ENCODE peak calls at places on chromosomes 16 and 17, in four cellular contexts. H is colonic mucosa, K is GM23248, I is mesendoderm. D is an unnamed sample.

GRCh38 chr17:82849076-82849945 is 9.5 kb upstream of the ZNF750 start:
- DNase-seq in I (no peak), H (no peak), K (no peak), D (no peak)

GRCh38 chr17:31907342-31907975 is 6.0 kb upstream of the UTP6 start:
- DNase-seq in K (peak; percentile 51), H (peak; percentile 32), I (peak; percentile 6), D (peak; percentile 77)

GRCh38 chr16:69744363-69745231 is 10.1 kb downstream of the NOB1 start:
- DNase-seq in K (no peak), H (no peak), I (no peak), D (no peak)

GRCh38 chr17:39027037-39027436 is 59.8 kb upstream of the FBXO47 start:
- DNase-seq in K (peak; percentile 65), H (peak; percentile 75), I (no peak), D (peak; percentile 52)

GRCh38 chr16:81786321-81786720 is 7.2 kb downstream of the PLCG2 start:
- DNase-seq in I (peak; percentile 83), K (peak; percentile 46), H (no peak), D (no peak)

GRCh38 chr17:73340093-73340596 is 28.3 kb upstream of the CDC42EP4 start:
- DNase-seq in I (no peak), H (no peak), K (peak; percentile 97), D (peak; percentile 96)

GRCh38 chr16:10345629-10346028 is 40.2 kb upstream of the ATF7IP2 start:
- DNase-seq in K (no peak), H (no peak), I (no peak), D (no peak)

GRCh38 chr17:64747938-64748540 is 85.9 kb upstream of the SMURF2 start:
- DNase-seq in I (no peak), H (no peak), K (peak; percentile 85), D (peak; percentile 52)

GRCh38 chr17:44565866-44566443 is 8.7 kb downstream of the FZD2 start:
- DNase-seq in H (no peak), K (no peak), I (no peak), D (no peak)

GRCh38 chr16:25013751-25014499 is 1.2 kb downstream of the ARHGAP17 start:
- DNase-seq in H (no peak), K (no peak), I (no peak), D (no peak)

GRCh38 chr17:65446043-65446442 is 115.4 kb downstream of the AXIN2 start:
- DNase-seq in K (no peak), I (no peak), H (no peak), D (no peak)

GRCh38 chr17:61178284-61178683 is 221.4 kb upstream of the TBX2 start:
- DNase-seq in H (no peak), K (no peak), I (no peak), D (no peak)

GRCh38 chr17:76796081-76796480 is 58.2 kb downstream of the MFSD11 start:
- DNase-seq in H (no peak), K (no peak), I (no peak), D (no peak)

GRCh38 chr17:65122836-65123756 is 14.1 kb upstream of the RGS9 start:
- DNase-seq in K (peak; percentile 89), H (peak; percentile 90), I (peak; percentile 96), D (peak; percentile 94)

GRCh38 chr16:68370921-68371651 is 60.3 kb downstream of the PRMT7 start:
- DNase-seq in H (no peak), I (no peak), K (no peak), D (no peak)

GRCh38 chr17:4499431-4500187 is 928 bp downstream of the SPNS2 start:
- DNase-seq in H (no peak), I (no peak), K (no peak), D (peak; percentile 13)

GRCh38 chr16:75774197-75774596 is 47.9 kb upstream of the CPHXL start:
- DNase-seq in K (no peak), I (no peak), H (no peak), D (no peak)

GRCh38 chr16:81711609-81712329 is 67.3 kb upstream of the PLCG2 start:
- DNase-seq in I (peak; percentile 86), H (no peak), K (peak; percentile 96), D (peak; percentile 90)

GRCh38 chr16:81357711-81358270 is 43.0 kb downstream of the GAN start:
- DNase-seq in I (no peak), K (no peak), H (no peak), D (no peak)

GRCh38 chr16:66619534-66620418 is 15.3 kb downstream of the CMTM3 start:
- DNase-seq in H (no peak), K (peak; percentile 81), I (peak; percentile 66), D (peak; percentile 48)

GRCh38 chr16:466651-467050 is 41.2 kb downstream of the RAB11FIP3 start:
- DNase-seq in K (no peak), I (no peak), H (no peak), D (no peak)

GRCh38 chr16:71499775-71500364 is 10.7 kb upstream of the ZNF19 start:
- DNase-seq in H (peak; percentile 37), K (peak; percentile 71), I (peak; percentile 66), D (peak; percentile 85)

GRCh38 chr17:10754861-10755591 is 25.2 kb upstream of the TMEM220 start:
- DNase-seq in K (no peak), I (peak; percentile 85), H (no peak), D (no peak)

GRCh38 chr17:27559996-27560481 is 70.9 kb upstream of the LGALS9 start:
- DNase-seq in I (no peak), K (peak; percentile 89), H (peak; percentile 66), D (peak; percentile 85)

GRCh38 chr16:2339521-2340484 is 725 bp downstream of the ABCA3 start:
- DNase-seq in H (peak; percentile 62), I (peak; percentile 22), K (peak; percentile 54), D (peak; percentile 66)

GRCh38 chr17:16937431-16937830 is 34.5 kb downstream of the TNFRSF13B start:
- DNase-seq in K (no peak), I (no peak), H (no peak), D (no peak)

GRCh38 chr17:17739388-17740066 is 58.3 kb downstream of the RAI1 start:
- DNase-seq in H (peak; percentile 61), K (peak; percentile 86), I (no peak), D (peak; percentile 81)

GRCh38 chr17:33905338-33905800 is 349.7 kb upstream of the CCL2 start:
- DNase-seq in I (peak; percentile 52), K (no peak), H (no peak), D (no peak)

GRCh38 chr17:28532063-28532960 is 20.1 kb downstream of the UNC119 start:
- DNase-seq in H (no peak), I (no peak), K (peak; percentile 16), D (no peak)

GRCh38 chr16:57791903-57792461 is 10.3 kb downstream of the KIFC3 start:
- DNase-seq in H (no peak), K (no peak), I (no peak), D (no peak)

GRCh38 chr16:59259074-59259963 is 525.2 kb upstream of the GOT2 start:
- DNase-seq in H (no peak), I (no peak), K (no peak), D (no peak)

GRCh38 chr16:72480926-72481325 is 309.0 kb upstream of the PMFBP1 start:
- DNase-seq in I (no peak), H (no peak), K (peak; percentile 55), D (peak; percentile 42)

GRCh38 chr17:61155590-61156181 is 244.0 kb upstream of the TBX2 start:
- DNase-seq in I (peak; percentile 44), K (no peak), H (no peak), D (no peak)

GRCh38 chr17:73759324-73760185 is 115.3 kb upstream of the SDK2 start:
- DNase-seq in K (no peak), I (no peak), H (no peak), D (no peak)

GRCh38 chr16:2032285-2033056 is 5.8 kb downstream of the NHERF2 start:
- DNase-seq in I (no peak), H (no peak), K (peak; percentile 44), D (peak; percentile 49)

GRCh38 chr16:48444574-48444973 is 59.4 kb upstream of the SIAH1 start:
- DNase-seq in K (peak; percentile 96), H (no peak), I (no peak), D (peak; percentile 48)

GRCh38 chr17:75087182-75087557 is 584 bp upstream of the SLC16A5 start:
- DNase-seq in H (no peak), K (no peak), I (no peak), D (no peak)
- H3K4me1 ChIP-seq in H (peaks cover 24% of the 10 kb centered on the region), K (peaks cover 9% of the 10 kb centered on the region), I (peaks cover 27% of the 10 kb centered on the region), D (peaks cover 52% of the 10 kb centered on the region)

GRCh38 chr16:87954826-87955225 is 3.6 kb downstream of the BANP start:
- DNase-seq in H (no peak), K (no peak), I (no peak), D (no peak)

GRCh38 chr16:87956771-87957279 is 5.6 kb downstream of the BANP start:
- DNase-seq in I (peak; percentile 54), H (no peak), K (peak; percentile 41), D (no peak)

GRCh38 chr16:87955302-87956168 is 4.3 kb downstream of the BANP start:
- DNase-seq in I (no peak), K (peak; percentile 75), H (no peak), D (no peak)

GRCh38 chr16:87957296-87958069 is 6.2 kb downstream of the BANP start:
- DNase-seq in I (no peak), K (no peak), H (no peak), D (no peak)

GRCh38 chr16:87956169-87956770 is 5.0 kb downstream of the BANP start:
- DNase-seq in I (peak; percentile 16), K (peak; percentile 54), H (peak; percentile 48), D (peak; percentile 48)
- H3K9ac ChIP-seq in I (no peak overlapping the region), K (peak overlapping the region; percentile 41), H (no peak overlapping the region), D (peak overlapping the region; percentile 8)

DNA sequence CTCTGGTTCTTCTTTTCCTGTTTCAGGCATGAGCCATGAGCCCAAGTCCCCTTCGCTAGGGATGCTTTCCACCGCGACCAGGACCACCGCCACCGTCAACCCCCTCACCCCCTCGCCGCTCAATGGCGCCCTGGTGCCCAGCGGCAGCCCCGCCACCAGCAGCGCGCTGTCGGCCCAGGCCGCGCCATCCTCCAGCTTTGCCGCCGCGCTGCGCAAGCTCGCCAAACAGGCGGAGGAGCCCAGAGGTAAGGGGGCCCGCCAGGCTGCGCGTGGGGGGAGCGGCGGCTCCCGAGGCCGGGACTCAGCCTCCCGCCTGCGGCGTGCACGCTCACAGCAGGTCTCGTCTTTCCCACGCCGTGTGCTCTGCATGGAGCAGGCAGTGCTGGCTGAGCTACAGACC is 20.8 kb downstream of the GSE1 start:
- DNase-seq in H (no peak), I (no peak), K (no peak), D (no peak)
- H3K4me1 ChIP-seq in H (no peaks in the 10 kb centered on the region), I (no peaks in the 10 kb centered on the region), K (no peaks in the 10 kb centered on the region), D (peaks cover 5% of the 10 kb centered on the region)

DNA sequence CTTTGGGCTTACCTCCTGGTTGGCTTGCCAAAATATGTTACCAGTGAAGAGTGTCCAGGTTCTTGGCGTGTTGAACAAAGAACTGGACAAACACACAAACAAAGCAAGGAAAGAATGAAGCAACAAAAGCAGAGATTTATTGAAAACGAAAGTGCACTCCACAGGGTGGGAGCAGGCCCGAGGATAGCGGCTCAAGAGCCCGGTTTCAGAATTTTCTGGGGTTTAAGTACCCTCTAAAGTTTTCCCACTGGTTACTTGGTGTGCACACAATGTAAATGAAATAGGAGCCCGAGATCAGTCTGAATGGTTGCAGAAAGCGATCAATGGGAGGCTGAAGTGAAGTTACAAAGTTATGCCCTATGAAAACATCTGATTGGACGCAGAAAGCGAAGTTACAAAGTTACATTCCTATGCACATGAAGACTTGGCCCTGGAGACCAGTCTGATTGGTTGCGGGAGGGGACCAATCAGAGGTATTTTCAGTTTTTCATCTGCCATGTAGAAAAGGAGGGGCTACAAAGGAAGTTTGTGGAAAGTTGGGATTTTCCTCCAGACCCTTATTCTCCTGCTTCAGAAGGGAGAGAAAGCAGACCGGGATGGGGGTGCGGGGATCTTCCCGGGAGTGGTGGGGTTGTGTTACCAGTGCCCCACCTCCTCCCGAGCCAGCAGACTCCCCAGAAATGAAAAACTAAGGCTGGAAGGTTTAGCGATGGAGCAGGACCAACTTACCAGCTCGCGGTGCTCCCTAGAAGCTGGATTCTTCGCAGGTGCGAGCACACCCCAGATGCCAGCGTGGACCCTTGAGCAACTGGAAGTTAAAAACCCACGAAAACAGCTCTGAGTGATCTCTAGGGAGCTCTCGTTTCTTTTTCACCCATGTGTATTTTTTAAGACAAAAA is at the start of gene SLFN12:
- DNase-seq in H (peak; percentile 68), I (peak; percentile 97), K (peak; percentile 94), D (peak; percentile 97)
- H3K9ac ChIP-seq in H (peak within 1 kb of the TSS; percentile 66), I (peak within 1 kb of the TSS; percentile 70), K (peak within 1 kb of the TSS; percentile 88), D (peak within 1 kb of the TSS; percentile 97)

D was measured in adipocyte.